ENCODE peak calls at places on chromosomes 1 and 21, in ten cellular contexts. E is CD8-positive, alpha-beta T cell; H is HepG2; K is uterus; M is AG04449; G is AG04450; V is H9; W is BJ; A is omental fat pad; D is natural killer cell. R is an unnamed sample.

GRCh38 chr1:160853014-160853413 is 9.7 kb downstream of the CD244 start:
- DNase-seq in W (no peak), D (no peak), K (no peak), E (no peak), G (no peak), M (no peak), H (no peak), A (no peak), V (no peak), R (no peak)

GRCh38 chr1:107879927-107880326 is 85.1 kb downstream of the VAV3 start:
- DNase-seq in K (no peak), V (no peak), W (no peak), H (no peak), G (no peak), A (no peak), M (no peak), E (no peak), D (no peak), R (no peak)

GRCh38 chr1:150528196-150528595 is 12.6 kb downstream of the FALEC start:
- DNase-seq in W (no peak), M (no peak), H (no peak), D (no peak), A (no peak), K (no peak), G (peak), V (no peak), E (no peak), R (no peak)

GRCh38 chr1:21290546-21290944 is 282 bp upstream of the ECE1 start:
- DNase-seq in E (peak), A (no peak), V (no peak), D (no peak), G (no peak), K (no peak), M (no peak), H (no peak), W (no peak), R (no peak)

GRCh38 chr1:224245188-224245587 is 62.1 kb downstream of the DEGS1 start:
- DNase-seq in E (peak), H (peak), A (no peak), K (no peak), D (no peak), W (no peak), M (no peak), V (no peak), G (no peak), R (no peak)

GRCh38 chr1:199282910-199283309 is 644.1 kb downstream of the PTPRC start:
- DNase-seq in G (no peak), M (no peak), A (no peak), H (no peak), W (no peak), D (no peak), V (no peak), E (no peak), K (no peak), R (no peak)

GRCh38 chr1:38608202-38608864 is 251.2 kb downstream of the RRAGC start:
- DNase-seq in E (no peak), M (no peak), A (no peak), W (no peak), D (no peak), K (no peak), H (peak), V (peak), G (no peak), R (peak)

GRCh38 chr21:29721242-29721641 is 218.6 kb downstream of the GRIK1 start:
- DNase-seq in H (no peak), A (no peak), G (no peak), W (no peak), D (no peak), M (no peak), E (no peak), K (no peak), V (no peak), R (no peak)

GRCh38 chr1:200866521-200866920 is 6.3 kb upstream of the GPR25 start:
- DNase-seq in H (no peak), V (no peak), G (no peak), E (no peak), W (no peak), D (no peak), A (no peak), M (no peak), K (no peak), R (no peak)

GRCh38 chr1:221517961-221518360 is 223.9 kb downstream of the DUSP10 start:
- DNase-seq in A (no peak), K (no peak), V (no peak), H (no peak), G (no peak), W (no peak), M (no peak), D (no peak), E (no peak), R (no peak)

GRCh38 chr1:53754484-53755312 is 15.7 kb upstream of the GLIS1 start:
- DNase-seq in M (no peak), H (peak), D (no peak), A (no peak), W (no peak), G (no peak), V (peak), K (no peak), E (no peak), R (no peak)

GRCh38 chr1:54398963-54399528 is 7.1 kb downstream of the SSBP3 start:
- DNase-seq in A (no peak), M (no peak), G (no peak), E (no peak), K (no peak), W (no peak), D (no peak), V (no peak), H (no peak), R (no peak)

GRCh38 chr1:59162665-59163064 is 134.2 kb upstream of the FGGY start:
- DNase-seq in M (no peak), E (no peak), W (no peak), K (no peak), H (no peak), D (no peak), G (no peak), A (no peak), V (no peak), R (no peak)

GRCh38 chr1:30895382-30895941 is 13.1 kb downstream of the SDC3 start:
- DNase-seq in D (no peak), G (no peak), E (no peak), V (no peak), M (no peak), W (no peak), A (no peak), K (no peak), H (no peak), R (no peak)

GRCh38 chr1:21935891-21936365 is 1.2 kb downstream of the HSPG2 start:
- DNase-seq in K (no peak), W (no peak), D (no peak), G (no peak), V (no peak), H (no peak), M (no peak), A (no peak), E (no peak), R (no peak)

DNA sequence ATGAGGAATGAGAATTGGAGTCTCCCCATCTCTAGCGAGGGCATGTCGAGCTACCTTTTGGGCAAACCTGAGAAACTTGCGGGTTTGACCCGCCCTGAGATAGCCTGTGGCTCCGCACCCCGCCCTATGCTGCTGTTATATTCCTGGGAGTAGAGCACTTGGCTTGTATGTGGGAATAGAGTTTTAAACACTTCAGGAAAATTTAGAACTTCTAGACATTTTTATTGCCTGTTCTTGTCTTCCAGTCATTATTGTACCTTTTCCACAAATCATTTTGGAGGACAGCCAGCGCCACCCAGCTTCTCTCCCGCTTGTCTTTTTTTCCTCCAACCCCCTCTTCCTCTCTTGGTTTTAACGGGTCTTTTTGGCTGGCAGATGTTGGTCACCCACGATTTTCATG is 739 bp downstream of the GNPAT start:
- DNase-seq in M (no peak), H (no peak), K (no peak), G (no peak), W (no peak), D (no peak), V (no peak), E (no peak), A (no peak), R (no peak)
- TF ChIP-seq CTCF in M (no peak), H (peak), K (no peak), G (no peak), W (no peak), D (no peak), V (no peak), E (no peak), A (no peak), R (no peak)

GRCh38 chr1:183023601-183024351 is 556 bp downstream of the LAMC1 start:
- DNase-seq in M (no peak), W (no peak), A (peak), K (peak), D (no peak), V (peak), G (no peak), E (peak), H (peak), R (peak)
- TF ChIP-seq CTCF in M (peak), W (peak), A (no peak), K (peak), D (no peak), V (peak), G (peak), E (no peak), H (peak), R (peak)

GRCh38 chr1:155254714-155255242 is 505 bp downstream of the ENTREP3 start:
- DNase-seq in G (no peak), V (no peak), A (no peak), M (no peak), W (no peak), K (peak), H (no peak), D (no peak), E (no peak), R (no peak)

GRCh38 chr1:155253797-155254196 is 1.5 kb downstream of the ENTREP3 start:
- DNase-seq in M (no peak), D (no peak), G (no peak), V (no peak), E (no peak), W (no peak), K (no peak), A (no peak), H (no peak), R (no peak)

GRCh38 chr1:155256101-155256852 is 994 bp upstream of the ENTREP3 start:
- DNase-seq in H (no peak), K (no peak), M (no peak), A (no peak), V (no peak), E (no peak), G (no peak), W (no peak), D (no peak), R (no peak)

GRCh38 chr1:155254228-155254713 is 1.0 kb downstream of the ENTREP3 start:
- DNase-seq in A (no peak), H (no peak), E (no peak), W (no peak), M (no peak), D (no peak), V (no peak), G (no peak), K (no peak), R (no peak)

DNA sequence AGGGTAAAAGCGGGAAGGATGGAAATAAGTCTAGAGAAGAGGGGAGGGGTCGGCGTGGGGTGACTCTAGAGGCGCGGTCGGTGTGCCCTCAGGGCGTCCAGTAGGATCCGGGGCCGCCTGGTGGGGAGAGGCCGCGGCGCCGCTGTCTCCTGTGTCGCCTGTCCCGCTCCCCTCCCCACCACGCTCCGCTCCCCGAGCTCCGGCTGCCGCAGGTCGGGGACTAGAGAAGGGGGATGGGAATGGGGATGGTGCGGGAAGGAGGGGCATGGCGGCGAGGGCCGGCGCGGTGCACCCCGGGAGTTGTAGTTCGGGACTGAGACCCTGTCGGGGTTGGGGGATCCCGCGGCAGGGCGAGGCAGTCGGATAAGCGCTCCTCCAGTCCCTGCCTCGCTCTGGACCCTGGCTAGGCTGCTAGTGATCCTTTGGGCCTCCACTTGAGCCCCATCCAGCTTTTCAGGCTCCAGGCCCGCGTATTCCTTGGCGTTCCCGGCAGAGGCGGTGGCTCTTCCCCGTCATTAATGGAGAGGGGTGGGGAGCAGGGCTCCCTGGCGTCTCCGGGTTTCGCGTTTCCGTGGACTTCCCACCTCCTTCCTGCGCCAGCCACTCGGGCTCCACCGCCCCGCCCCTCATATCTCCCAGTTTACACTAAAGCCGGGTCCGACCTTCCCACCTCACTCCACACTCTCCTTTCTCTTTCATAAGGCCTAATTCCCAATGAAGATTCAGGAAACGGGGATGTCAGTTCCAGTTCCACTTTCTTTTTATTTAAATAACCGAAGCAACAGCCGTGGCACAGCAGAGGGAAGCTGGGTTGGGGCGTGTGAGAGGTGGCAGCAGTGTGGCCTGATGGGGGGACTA is at the start of gene ENTREP3:
- DNase-seq in M (no peak), V (peak), D (peak), G (no peak), E (peak), W (no peak), H (peak), K (peak), A (peak), R (peak)
- TF ChIP-seq CTCF in M (no peak), V (peak), D (no peak), G (no peak), E (no peak), W (no peak), H (peak), K (peak), A (no peak), R (peak)

GRCh38 chr1:85078903-85079302 is 30.6 kb upstream of the MCOLN3 start:
- DNase-seq in G (no peak), W (no peak), H (no peak), V (no peak), D (no peak), K (no peak), M (no peak), A (no peak), E (no peak), R (no peak)
- TF ChIP-seq CTCF in G (peak), W (peak), H (peak), V (peak), D (no peak), K (peak), M (peak), A (no peak), E (no peak), R (no peak)